ENCODE peak calls at places on chromosomes 11 and 22, in ten cellular contexts. S is MCF 10A; B is Daoy; M is NCI-H69; O is WTC11; G is left ventricle myocardium inferior; C is right cardiac atrium; Q is stimulated activated CD4-positive, alpha-beta T cell treated with anti-CD3 and anti-CD28 coated beads, Interleukin-2, amount 100 ng/mL, for 48 hours; K is HS-5; R is RCC 7860. D is an unnamed sample.

GRCh38 chr11:72821920-72822799 is 7.9 kb downstream of the ATG16L2 start:
- DNase-seq in B (peak; percentile 93), R (no peak), S (peak; percentile 68), O (peak; percentile 96), G (peak; percentile 88), C (peak; percentile 96), Q (peak; percentile 88), M (peak; percentile 99), K (no peak), D (no peak)

GRCh38 chr11:116703421-116703820 is 69.4 kb downstream of the BUD13 start:
- DNase-seq in Q (no peak), C (peak; percentile 17), O (peak; percentile 60), B (no peak), G (no peak), M (peak; percentile 74), K (no peak), S (no peak), R (no peak), D (no peak)

GRCh38 chr11:31443802-31444201 is 65.6 kb downstream of the IMMP1L start:
- DNase-seq in K (no peak), M (peak; percentile 68), S (no peak), C (no peak), Q (no peak), G (no peak), R (no peak), B (no peak), O (no peak), D (no peak)

GRCh38 chr11:96464695-96465307 is 75.0 kb downstream of the JRKL start:
- DNase-seq in S (peak; percentile 67), Q (no peak), M (peak; percentile 90), C (no peak), R (peak; percentile 65), G (no peak), O (no peak), B (peak; percentile 25), K (peak; percentile 78), D (peak; percentile 42)

GRCh38 chr11:131441398-131441797 is 71.0 kb downstream of the NTM start:
- DNase-seq in R (no peak), Q (no peak), B (no peak), S (no peak), K (no peak), G (no peak), C (no peak), O (no peak), M (no peak), D (no peak)

GRCh38 chr11:13110929-13111812 is 102.1 kb downstream of the RASSF10 start:
- DNase-seq in G (peak; percentile 15), S (no peak), O (no peak), R (peak; percentile 66), B (peak; percentile 95), K (no peak), Q (no peak), M (peak; percentile 26), C (peak; percentile 61), D (no peak)

GRCh38 chr11:104073950-104074349 is 37.5 kb downstream of the DDI1 start:
- DNase-seq in S (peak; percentile 50), C (peak; percentile 39), O (no peak), R (no peak), Q (no peak), B (no peak), K (no peak), G (no peak), M (peak; percentile 17), D (no peak)

GRCh38 chr22:32720924-32721323 is 80.6 kb upstream of the TIMP3 start:
- DNase-seq in Q (no peak), M (no peak), S (no peak), G (no peak), K (no peak), O (no peak), C (no peak), R (no peak), B (peak; percentile 50), D (no peak)

GRCh38 chr11:118623291-118623655 is 15.9 kb downstream of the PHLDB1 start:
- DNase-seq in O (no peak), K (no peak), M (peak; percentile 99), R (peak; percentile 75), C (peak; percentile 61), G (no peak), B (peak; percentile 68), Q (no peak), S (peak; percentile 95), D (no peak)

GRCh38 chr11:70456921-70457532 is 58.7 kb downstream of the CTTN start:
- DNase-seq in Q (no peak), C (no peak), M (peak; percentile 30), B (no peak), K (no peak), R (peak; percentile 20), O (no peak), G (no peak), S (no peak), D (no peak)

GRCh38 chr22:41976070-41976901 is 7.0 kb downstream of the SEPTIN3 start:
- DNase-seq in Q (peak; percentile 36), S (no peak), O (peak; percentile 45), R (no peak), C (peak; percentile 58), K (no peak), B (peak; percentile 25), M (peak; percentile 79), G (peak; percentile 31), D (no peak)

GRCh38 chr22:31212783-31213626 is 907 bp downstream of the LIMK2 start:
- DNase-seq in K (no peak), O (no peak), B (no peak), R (no peak), M (peak; percentile 47), S (no peak), Q (peak; percentile 11), C (no peak), G (no peak), D (no peak)

GRCh38 chr11:116837231-116838091 is at the start of gene APOA1:
- DNase-seq in G (no peak), K (no peak), M (no peak), Q (no peak), O (no peak), C (no peak), R (no peak), B (no peak), S (no peak), D (no peak)

GRCh38 chr11:5625281-5625680 is 480 bp downstream of the TRIM34 start:
- DNase-seq in K (no peak), C (no peak), Q (no peak), S (no peak), O (no peak), B (no peak), R (no peak), M (no peak), G (no peak), D (no peak)

GRCh38 chr11:75839851-75840250 is 24.8 kb downstream of the UVRAG start:
- DNase-seq in M (peak; percentile 20), B (no peak), C (no peak), O (no peak), K (no peak), G (no peak), S (no peak), R (no peak), Q (no peak), D (no peak)